ENCODE peak calls at places on chromosomes 16 and 17, in eight cellular contexts. One of them, this sample, is unnamed.

GRCh38 chr16:88430524-88431446 is 22.3 kb upstream of the ZFPM1 start:
- DNase-seq in BE2C: no peak
- DNase-seq in cardiac muscle cell: no peak
- DNase-seq in NB4: peak; percentile 90
- DNase-seq in NCI-H1105 treated with DMSO at 0.1 percent for 48 hours: no peak
- DNase-seq in iris pigment epithelial cell: peak; percentile 46
- DNase-seq in SK-N-MC: no peak
- DNase-seq in NCI-H460: no peak
- DNase-seq in this sample: peak; percentile 47

GRCh38 chr17:78394209-78394608 is 15.8 kb downstream of the PGS1 start:
- DNase-seq in SK-N-MC: no peak
- DNase-seq in cardiac muscle cell: no peak
- DNase-seq in iris pigment epithelial cell: no peak
- DNase-seq in BE2C: no peak
- DNase-seq in NCI-H460: no peak
- DNase-seq in NB4: no peak
- DNase-seq in NCI-H1105 treated with DMSO at 0.1 percent for 48 hours: peak; percentile 97
- DNase-seq in this sample: no peak

GRCh38 chr17:82892869-82893565 is 53.2 kb upstream of the ZNF750 start:
- DNase-seq in NCI-H1105 treated with DMSO at 0.1 percent for 48 hours: no peak
- DNase-seq in NB4: no peak
- DNase-seq in NCI-H460: no peak
- DNase-seq in iris pigment epithelial cell: no peak
- DNase-seq in SK-N-MC: no peak
- DNase-seq in cardiac muscle cell: peak; percentile 21
- DNase-seq in BE2C: no peak
- DNase-seq in this sample: no peak

GRCh38 chr17:50051082-50051576 is 4.8 kb upstream of the ITGA3 start:
- DNase-seq in NCI-H460: peak; percentile 61
- DNase-seq in cardiac muscle cell: no peak
- DNase-seq in NB4: peak; percentile 94
- DNase-seq in iris pigment epithelial cell: peak; percentile 88
- DNase-seq in SK-N-MC: no peak
- DNase-seq in BE2C: no peak
- DNase-seq in NCI-H1105 treated with DMSO at 0.1 percent for 48 hours: no peak
- DNase-seq in this sample: peak; percentile 63

GRCh38 chr17:66930933-66931332 is 33.6 kb upstream of the CACNG4 start:
- DNase-seq in NB4: peak; percentile 34
- DNase-seq in BE2C: no peak
- DNase-seq in cardiac muscle cell: no peak
- DNase-seq in NCI-H460: no peak
- DNase-seq in SK-N-MC: no peak
- DNase-seq in NCI-H1105 treated with DMSO at 0.1 percent for 48 hours: no peak
- DNase-seq in iris pigment epithelial cell: peak; percentile 17
- DNase-seq in this sample: no peak

GRCh38 chr17:27551701-27552466 is 79.1 kb upstream of the LGALS9 start:
- DNase-seq in NB4: no peak
- DNase-seq in iris pigment epithelial cell: peak; percentile 36
- DNase-seq in NCI-H460: no peak
- DNase-seq in SK-N-MC: no peak
- DNase-seq in cardiac muscle cell: no peak
- DNase-seq in NCI-H1105 treated with DMSO at 0.1 percent for 48 hours: no peak
- DNase-seq in BE2C: no peak
- DNase-seq in this sample: peak; percentile 32

GRCh38 chr17:77513045-77513444 is 372.3 kb downstream of the SEC14L1 start:
- DNase-seq in NCI-H460: no peak
- DNase-seq in SK-N-MC: no peak
- DNase-seq in NB4: no peak
- DNase-seq in BE2C: no peak
- DNase-seq in cardiac muscle cell: no peak
- DNase-seq in NCI-H1105 treated with DMSO at 0.1 percent for 48 hours: no peak
- DNase-seq in iris pigment epithelial cell: no peak
- DNase-seq in this sample: no peak

GRCh38 chr16:1082952-1083675 is 10.6 kb downstream of the SSTR5 start:
- DNase-seq in cardiac muscle cell: no peak
- DNase-seq in NCI-H460: peak; percentile 25
- DNase-seq in SK-N-MC: no peak
- DNase-seq in iris pigment epithelial cell: no peak
- DNase-seq in NCI-H1105 treated with DMSO at 0.1 percent for 48 hours: no peak
- DNase-seq in BE2C: no peak
- DNase-seq in NB4: no peak
- DNase-seq in this sample: peak; percentile 28

GRCh38 chr17:82418001-82418986 is at the start of the genes HEXD and OGFOD3:
- DNase-seq in iris pigment epithelial cell: peak; percentile 81
- DNase-seq in SK-N-MC: no peak
- DNase-seq in NCI-H460: peak; percentile 75
- DNase-seq in NCI-H1105 treated with DMSO at 0.1 percent for 48 hours: peak; percentile 73
- DNase-seq in cardiac muscle cell: peak; percentile 92
- DNase-seq in BE2C: peak; percentile 88
- DNase-seq in NB4: peak; percentile 83
- DNase-seq in this sample: peak; percentile 89

GRCh38 chr16:86772231-86772510 is 193.8 kb downstream of the FOXL1 start:
- DNase-seq in NCI-H460: no peak
- DNase-seq in cardiac muscle cell: no peak
- DNase-seq in SK-N-MC: no peak
- DNase-seq in iris pigment epithelial cell: peak; percentile 28
- DNase-seq in NB4: no peak
- DNase-seq in NCI-H1105 treated with DMSO at 0.1 percent for 48 hours: no peak
- DNase-seq in BE2C: no peak
- DNase-seq in this sample: peak; percentile 26

GRCh38 chr16:69566437-69567030 is 768 bp downstream of the NFAT5 start:
- DNase-seq in NCI-H460: no peak
- DNase-seq in NCI-H1105 treated with DMSO at 0.1 percent for 48 hours: no peak
- DNase-seq in SK-N-MC: no peak
- DNase-seq in BE2C: peak; percentile 46
- DNase-seq in cardiac muscle cell: peak; percentile 66
- DNase-seq in iris pigment epithelial cell: peak; percentile 70
- DNase-seq in NB4: peak; percentile 70
- DNase-seq in this sample: peak; percentile 76

GRCh38 chr16:75380870-75381269 is 52.4 kb downstream of the CFDP1 start:
- DNase-seq in NB4: no peak
- DNase-seq in NCI-H460: no peak
- DNase-seq in NCI-H1105 treated with DMSO at 0.1 percent for 48 hours: no peak
- DNase-seq in iris pigment epithelial cell: peak; percentile 73
- DNase-seq in cardiac muscle cell: no peak
- DNase-seq in BE2C: no peak
- DNase-seq in SK-N-MC: no peak
- DNase-seq in this sample: peak; percentile 87

GRCh38 chr16:28863929-28864886 is 565 bp downstream of the SH2B1 start:
- DNase-seq in SK-N-MC: no peak
- DNase-seq in NB4: peak; percentile 35
- DNase-seq in cardiac muscle cell: peak; percentile 47
- DNase-seq in NCI-H1105 treated with DMSO at 0.1 percent for 48 hours: no peak
- DNase-seq in BE2C: no peak
- DNase-seq in NCI-H460: no peak
- DNase-seq in iris pigment epithelial cell: peak; percentile 58
- DNase-seq in this sample: peak; percentile 54

GRCh38 chr17:1029196-1029911 is 32.4 kb downstream of the TIMM22 start:
- DNase-seq in BE2C: no peak
- DNase-seq in cardiac muscle cell: no peak
- DNase-seq in NCI-H1105 treated with DMSO at 0.1 percent for 48 hours: no peak
- DNase-seq in NCI-H460: no peak
- DNase-seq in SK-N-MC: no peak
- DNase-seq in iris pigment epithelial cell: peak; percentile 72
- DNase-seq in NB4: no peak
- DNase-seq in this sample: peak; percentile 33

GRCh38 chr16:87376660-87377059 is 6.9 kb downstream of the FBXO31 start:
- DNase-seq in NCI-H460: no peak
- DNase-seq in NB4: no peak
- DNase-seq in cardiac muscle cell: no peak
- DNase-seq in SK-N-MC: no peak
- DNase-seq in iris pigment epithelial cell: no peak
- DNase-seq in BE2C: no peak
- DNase-seq in NCI-H1105 treated with DMSO at 0.1 percent for 48 hours: no peak
- DNase-seq in this sample: no peak

GRCh38 chr16:15602285-15603044 is 40.5 kb downstream of the MARF1 start:
- DNase-seq in NB4: no peak
- DNase-seq in NCI-H460: no peak
- DNase-seq in cardiac muscle cell: no peak
- DNase-seq in NCI-H1105 treated with DMSO at 0.1 percent for 48 hours: no peak
- DNase-seq in BE2C: no peak
- DNase-seq in SK-N-MC: no peak
- DNase-seq in iris pigment epithelial cell: no peak
- DNase-seq in this sample: no peak

GRCh38 chr17:48613862-48614694 is 1.0 kb downstream of the HOXB8 start:
- DNase-seq in SK-N-MC: no peak
- DNase-seq in NCI-H460: no peak
- DNase-seq in NCI-H1105 treated with DMSO at 0.1 percent for 48 hours: no peak
- DNase-seq in NB4: no peak
- DNase-seq in iris pigment epithelial cell: no peak
- DNase-seq in cardiac muscle cell: no peak
- DNase-seq in BE2C: peak; percentile 27
- DNase-seq in this sample: peak; percentile 72

GRCh38 chr17:30554839-30555751 is 77.9 kb downstream of the GOSR1 start:
- DNase-seq in iris pigment epithelial cell: no peak
- DNase-seq in BE2C: peak; percentile 41
- DNase-seq in NCI-H460: peak; percentile 1
- DNase-seq in NB4: peak; percentile 68
- DNase-seq in cardiac muscle cell: peak; percentile 38
- DNase-seq in NCI-H1105 treated with DMSO at 0.1 percent for 48 hours: no peak
- DNase-seq in SK-N-MC: no peak
- DNase-seq in this sample: peak; percentile 66

GRCh38 chr17:44361292-44362055 is 2.2 kb downstream of the FAM171A2 start:
- DNase-seq in NCI-H1105 treated with DMSO at 0.1 percent for 48 hours: no peak
- DNase-seq in BE2C: no peak
- DNase-seq in SK-N-MC: no peak
- DNase-seq in NCI-H460: no peak
- DNase-seq in cardiac muscle cell: no peak
- DNase-seq in NB4: no peak
- DNase-seq in iris pigment epithelial cell: no peak
- DNase-seq in this sample: no peak

GRCh38 chr17:45019177-45019711 is 32.2 kb downstream of the DCAKD start:
- DNase-seq in NB4: peak; percentile 59
- DNase-seq in BE2C: peak; percentile 76
- DNase-seq in iris pigment epithelial cell: peak; percentile 25
- DNase-seq in SK-N-MC: no peak
- DNase-seq in cardiac muscle cell: peak; percentile 84
- DNase-seq in NCI-H1105 treated with DMSO at 0.1 percent for 48 hours: peak; percentile 52
- DNase-seq in NCI-H460: peak; percentile 48
- DNase-seq in this sample: peak; percentile 51

GRCh38 chr17:57551321-57552079 is 193.6 kb downstream of the CCDC182 start:
- DNase-seq in BE2C: no peak
- DNase-seq in cardiac muscle cell: no peak
- DNase-seq in NB4: no peak
- DNase-seq in NCI-H1105 treated with DMSO at 0.1 percent for 48 hours: no peak
- DNase-seq in NCI-H460: no peak
- DNase-seq in SK-N-MC: no peak
- DNase-seq in iris pigment epithelial cell: no peak
- DNase-seq in this sample: no peak

GRCh38 chr16:72846594-72846993 is 201.3 kb downstream of the ZFHX3 start:
- DNase-seq in NCI-H460: no peak
- DNase-seq in SK-N-MC: no peak
- DNase-seq in BE2C: no peak
- DNase-seq in NCI-H1105 treated with DMSO at 0.1 percent for 48 hours: no peak
- DNase-seq in iris pigment epithelial cell: no peak
- DNase-seq in cardiac muscle cell: no peak
- DNase-seq in NB4: no peak
- DNase-seq in this sample: no peak